ENCODE peak calls at places on chromosomes 6 and 20, in seven cellular contexts. J is mesenchymal stem cell, G is H1, E is IMR-90, S is mesendoderm, O is trophoblast cell, I is neuronal stem cell. Y is an unnamed sample.

GRCh38 chr6:111805511-111806181 is 67.6 kb downstream of the FYN start:
- DNase-seq in J (peak), G (no peak), E (peak), S (no peak), O (no peak), I (no peak), Y (no peak)

GRCh38 chr6:4489538-4489937 is 286.7 kb upstream of the CDYL start:
- DNase-seq in J (peak), G (no peak), E (no peak), S (no peak), O (peak), I (no peak), Y (no peak)

GRCh38 chr6:2625581-2625980 is 125.1 kb downstream of the MYLK4 start:
- DNase-seq in J (peak), G (no peak), E (peak), S (no peak), O (no peak), I (no peak), Y (no peak)

GRCh38 chr6:53805725-53806124 is 10.9 kb downstream of the LRRC1 start:
- DNase-seq in J (no peak), G (no peak), E (no peak), S (peak), O (no peak), I (no peak), Y (no peak)

GRCh38 chr6:170067257-170067656 is 223.6 kb downstream of the DLL1 start:
- DNase-seq in J (no peak), G (peak), E (no peak), S (no peak), O (peak), I (no peak), Y (no peak)

GRCh38 chr6:166221636-166222035 is 54.0 kb upstream of the TBXT start:
- DNase-seq in J (no peak), G (no peak), E (no peak), S (no peak), O (no peak), I (no peak), Y (no peak)

GRCh38 chr6:20712011-20712410 is 177.8 kb downstream of the CDKAL1 start:
- DNase-seq in J (peak), G (no peak), E (no peak), S (peak), O (no peak), I (no peak), Y (no peak)

GRCh38 chr6:83057705-83058321 is 7.8 kb downstream of the UBE3D start:
- DNase-seq in J (peak), G (peak), E (peak), S (peak), O (peak), I (no peak), Y (peak)

GRCh38 chr6:75437451-75438185 is 56.0 kb downstream of the FILIP1 start:
- DNase-seq in J (peak), G (no peak), E (peak), S (peak), O (peak), I (no peak), Y (no peak)

GRCh38 chr20:58835231-58835630 is 15.5 kb downstream of the GNAS-AS1 start:
- DNase-seq in J (no peak), G (no peak), E (no peak), S (no peak), O (no peak), I (no peak), Y (no peak)

GRCh38 chr20:10185741-10186558 is 32.7 kb upstream of the SNAP25 start:
- DNase-seq in J (no peak), G (no peak), E (no peak), S (no peak), O (no peak), I (no peak), Y (no peak)

GRCh38 chr6:144185133-144185836 is 35.0 kb downstream of the STX11 start:
- DNase-seq in J (no peak), G (no peak), E (no peak), S (no peak), O (peak), I (no peak), Y (no peak)

GRCh38 chr6:126102358-126102757 is 116.0 kb downstream of the TRMT11 start:
- DNase-seq in J (no peak), G (no peak), E (no peak), S (no peak), O (no peak), I (no peak), Y (no peak)

GRCh38 chr6:83378621-83379388 is 52.0 kb downstream of the ME1 start:
- DNase-seq in J (peak), G (no peak), E (peak), S (no peak), O (no peak), I (no peak), Y (no peak)

GRCh38 chr20:44134897-44135810 is 51.8 kb downstream of the JPH2 start:
- DNase-seq in J (no peak), G (no peak), E (no peak), S (no peak), O (no peak), I (no peak), Y (no peak)

GRCh38 chr6:136226027-136226673 is 24.0 kb downstream of the MTFR2 start:
- DNase-seq in J (peak), G (peak), E (peak), S (peak), O (peak), I (peak), Y (peak)

GRCh38 chr6:26272171-26272631 is 92.8 kb upstream of the BTN3A2 start:
- DNase-seq in J (no peak), G (peak), E (no peak), S (peak), O (peak), I (peak), Y (peak)

GRCh38 chr6:52155791-52156576 is 30.2 kb upstream of the IL17A start:
- DNase-seq in J (no peak), G (peak), E (no peak), S (peak), O (peak), I (no peak), Y (peak)

GRCh38 chr20:51182571-51182970 is 159.7 kb upstream of the KCNG1 start:
- DNase-seq in J (no peak), G (no peak), E (no peak), S (no peak), O (no peak), I (no peak), Y (no peak)

GRCh38 chr20:19649041-19649440 is 109.0 kb upstream of the RIN2 start:
- DNase-seq in J (no peak), G (no peak), E (no peak), S (no peak), O (no peak), I (no peak), Y (no peak)

GRCh38 chr6:38015341-38015740 is 195.8 kb downstream of the ZFAND3 start:
- DNase-seq in J (no peak), G (no peak), E (peak), S (no peak), O (no peak), I (no peak), Y (no peak)

GRCh38 chr6:144857086-144857485 is 572.0 kb downstream of the UTRN start:
- DNase-seq in J (no peak), G (no peak), E (no peak), S (no peak), O (no peak), I (no peak), Y (no peak)

GRCh38 chr6:40328376-40328987 is 258.7 kb downstream of the LRFN2 start:
- DNase-seq in J (no peak), G (peak), E (no peak), S (peak), O (peak), I (no peak), Y (peak)

GRCh38 chr6:105107207-105107606 is 72.6 kb downstream of the POPDC3 start:
- DNase-seq in J (no peak), G (no peak), E (no peak), S (no peak), O (no peak), I (no peak), Y (no peak)

GRCh38 chr6:42402184-42402583 is 49.5 kb downstream of the TRERF1 start:
- DNase-seq in J (peak), G (no peak), E (peak), S (no peak), O (peak), I (no peak), Y (no peak)

GRCh38 chr6:148657053-148657452 is 89.8 kb upstream of the UST start:
- DNase-seq in J (peak), G (no peak), E (peak), S (no peak), O (peak), I (no peak), Y (no peak)

GRCh38 chr6:68364276-68364785 is 270.8 kb upstream of the ADGRB3 start:
- DNase-seq in J (no peak), G (no peak), E (no peak), S (no peak), O (no peak), I (no peak), Y (no peak)

GRCh38 chr20:58638467-58639181 is 12.5 kb upstream of the STX16 start:
- DNase-seq in J (no peak), G (no peak), E (no peak), S (no peak), O (no peak), I (no peak), Y (no peak)

DNA sequence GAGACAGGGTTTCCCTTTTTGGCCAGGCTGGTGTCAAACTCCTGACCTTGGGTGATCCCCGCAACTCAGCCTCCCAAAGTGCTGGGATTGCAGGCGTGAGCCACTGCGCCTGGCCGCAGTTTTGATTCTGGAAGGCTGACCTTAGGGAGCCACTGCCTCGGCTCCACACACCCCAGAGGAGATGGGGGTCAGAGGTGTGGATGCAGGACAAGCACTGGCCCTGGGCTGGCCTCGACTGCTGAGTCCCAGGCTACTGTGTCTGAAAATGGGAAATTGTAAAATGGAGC is 1.5 kb downstream of the ZBP1 start:
- DNase-seq in J (no peak), G (peak), E (no peak), S (no peak), O (no peak), I (no peak), Y (no peak)
- H2BK5ac ChIP-seq in J (no peak), G (no peak), E (no peak), S (no peak), O (no peak), I (no peak), Y (no peak)

GRCh38 chr20:62696431-62696957 is 12.1 kb upstream of the NTSR1 start:
- DNase-seq in J (no peak), G (no peak), E (no peak), S (no peak), O (no peak), I (no peak), Y (no peak)
- H2BK120ac ChIP-seq in J (no peak), G (no peak), E (no peak), S (no peak), O (no peak), I (no peak), Y (no peak)

GRCh38 chr20:18465536-18466200 is 1.2 kb downstream of the DZANK1 start:
- DNase-seq in J (no peak), G (no peak), E (no peak), S (no peak), O (no peak), I (no peak), Y (no peak)
- H3K18ac ChIP-seq in J (no peak), G (no peak), E (no peak), S (no peak), O (no peak), I (no peak), Y (no peak)

GRCh38 chr6:85986681-85987080 is 344.0 kb upstream of the SYNCRIP start:
- DNase-seq in J (no peak), G (no peak), E (no peak), S (peak), O (no peak), I (no peak), Y (no peak)

GRCh38 chr6:85977661-85978060 is 335.0 kb upstream of the SYNCRIP start:
- DNase-seq in J (no peak), G (no peak), E (no peak), S (peak), O (no peak), I (no peak), Y (no peak)

DNA sequence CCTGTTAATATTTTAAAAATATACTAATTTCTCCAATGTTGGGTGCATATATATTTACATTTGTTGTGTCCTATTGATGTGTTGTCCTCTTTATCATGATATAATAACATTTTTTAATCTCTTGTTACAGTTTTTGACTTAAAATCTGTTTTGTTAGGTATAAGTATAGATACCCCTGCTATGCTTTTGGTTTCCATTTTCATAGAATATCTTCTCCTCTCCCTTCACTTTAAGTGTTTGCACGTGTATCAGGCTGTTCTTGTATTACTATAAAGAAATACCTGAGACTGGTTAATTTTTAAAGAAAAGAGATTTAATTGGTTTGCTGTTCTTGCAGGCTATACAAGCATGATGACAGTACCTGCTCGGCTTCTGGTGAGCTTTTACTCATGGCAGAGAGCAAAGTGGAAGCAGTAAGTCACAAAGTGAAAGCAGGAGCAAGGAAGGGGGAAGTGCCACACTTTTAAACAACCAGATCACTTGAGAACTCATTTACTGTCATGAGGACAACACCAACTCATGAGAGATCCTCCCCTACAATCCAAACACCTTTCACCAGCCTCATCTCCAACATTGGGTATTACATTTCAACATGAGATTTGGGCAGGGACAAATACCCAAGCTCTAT is 340.5 kb upstream of the SYNCRIP start:
- DNase-seq in J (no peak), G (no peak), E (no peak), S (no peak), O (no peak), I (no peak), Y (no peak)
- H2BK5ac ChIP-seq in J (no peak), G (no peak), E (no peak), S (no peak), O (no peak), I (no peak), Y (no peak)

GRCh38 chr6:149967591-149967990 is 3.8 kb downstream of the ULBP1 start:
- DNase-seq in J (no peak), G (no peak), E (no peak), S (no peak), O (no peak), I (no peak), Y (no peak)
- H2BK120ac ChIP-seq in J (no peak), G (no peak), E (no peak), S (no peak), O (no peak), I (no peak), Y (no peak)

DNA sequence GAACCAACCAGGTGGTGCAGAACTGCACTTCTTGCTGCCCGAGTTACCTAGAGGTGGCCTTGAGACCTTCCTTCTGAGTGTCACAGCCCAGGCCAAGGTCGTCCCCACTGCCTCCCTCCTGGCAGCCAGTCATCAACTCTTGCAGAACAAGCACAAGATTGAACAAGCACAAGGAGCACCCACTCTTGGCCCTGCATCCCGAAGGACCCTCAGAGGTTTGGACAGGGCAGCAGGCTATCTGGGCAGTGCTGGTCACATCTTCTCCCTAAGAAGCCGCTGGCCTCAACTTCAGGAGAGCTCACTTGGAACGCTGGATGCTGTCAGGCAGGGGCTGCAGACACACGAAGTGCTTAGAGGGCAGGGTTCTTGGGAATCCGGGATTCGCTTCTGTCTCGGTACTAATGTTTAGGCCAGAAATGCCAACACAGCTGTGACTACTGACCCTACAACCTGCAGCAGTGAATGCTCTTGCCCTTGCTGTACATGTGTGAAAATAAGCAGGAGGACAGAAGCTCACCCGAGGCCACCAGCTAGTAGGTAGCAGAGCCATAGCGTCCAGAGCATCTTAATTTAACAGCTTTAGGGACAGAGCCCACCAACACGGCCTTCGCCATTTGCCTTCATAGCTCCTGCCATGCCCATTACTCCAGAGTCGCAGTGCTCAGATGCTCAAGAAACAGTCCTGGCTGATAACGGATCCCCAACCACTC is 4.0 kb upstream of the ACSS1 start:
- DNase-seq in J (no peak), G (no peak), E (no peak), S (no peak), O (no peak), I (no peak), Y (no peak)
- H3K18ac ChIP-seq in J (no peak), G (no peak), E (no peak), S (no peak), O (no peak), I (no peak), Y (no peak)

GRCh38 chr6:36604090-36605060 is 10.2 kb downstream of the SRSF3 start:
- DNase-seq in J (no peak), G (no peak), E (no peak), S (no peak), O (no peak), I (no peak), Y (no peak)

GRCh38 chr6:36605102-36605501 is 10.9 kb downstream of the SRSF3 start:
- DNase-seq in J (no peak), G (no peak), E (no peak), S (no peak), O (no peak), I (no peak), Y (no peak)

GRCh38 chr6:36603222-36604089 is 9.3 kb downstream of the SRSF3 start:
- DNase-seq in J (no peak), G (no peak), E (no peak), S (no peak), O (no peak), I (no peak), Y (no peak)

GRCh38 chr6:36607782-36608386 is 13.7 kb downstream of the SRSF3 start:
- DNase-seq in J (no peak), G (no peak), E (no peak), S (no peak), O (peak), I (no peak), Y (no peak)

DNA sequence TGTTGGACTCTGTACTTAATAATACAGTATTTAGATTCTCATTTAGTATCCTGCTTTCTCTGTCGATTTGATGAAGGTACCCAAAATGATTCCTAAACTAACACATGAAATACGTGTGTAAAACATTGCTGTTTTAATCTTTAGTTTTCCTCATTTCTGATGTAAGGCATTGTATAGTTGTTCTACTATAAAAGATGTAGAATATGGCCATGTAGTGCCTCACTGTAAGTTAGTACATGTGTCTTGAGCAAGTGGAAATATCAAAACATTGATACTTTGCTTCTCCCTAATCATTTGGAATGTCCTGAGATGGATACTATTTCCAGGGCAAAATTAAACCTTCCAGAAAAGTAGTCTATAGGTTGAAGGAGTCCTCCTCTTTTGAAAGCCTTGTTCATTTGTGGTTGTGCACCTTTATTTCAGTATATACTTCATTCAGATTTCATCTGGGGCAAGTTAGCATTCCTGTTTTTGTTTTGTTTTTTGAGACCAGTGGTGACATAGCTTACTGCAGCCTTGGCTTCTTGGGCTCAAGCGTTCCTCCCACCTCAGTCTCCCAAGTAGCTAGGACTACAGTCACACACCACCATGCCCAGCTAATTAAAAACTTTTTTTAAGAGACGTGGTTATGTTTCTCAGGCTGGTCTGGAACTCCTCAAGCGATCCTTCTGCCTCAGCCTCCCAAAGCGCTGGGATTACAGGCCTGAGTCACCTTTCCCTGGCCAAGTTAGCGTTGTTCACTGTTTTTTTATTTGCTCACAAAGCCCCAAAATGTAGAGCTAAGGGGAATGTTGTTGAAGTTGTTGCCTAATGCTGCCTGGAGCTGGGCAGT is 11.6 kb downstream of the SRSF3 start:
- DNase-seq in J (peak), G (no peak), E (no peak), S (no peak), O (no peak), I (no peak), Y (no peak)
- H2BK5ac ChIP-seq in J (no peak), G (no peak), E (no peak), S (no peak), O (no peak), I (no peak), Y (no peak)

DNA sequence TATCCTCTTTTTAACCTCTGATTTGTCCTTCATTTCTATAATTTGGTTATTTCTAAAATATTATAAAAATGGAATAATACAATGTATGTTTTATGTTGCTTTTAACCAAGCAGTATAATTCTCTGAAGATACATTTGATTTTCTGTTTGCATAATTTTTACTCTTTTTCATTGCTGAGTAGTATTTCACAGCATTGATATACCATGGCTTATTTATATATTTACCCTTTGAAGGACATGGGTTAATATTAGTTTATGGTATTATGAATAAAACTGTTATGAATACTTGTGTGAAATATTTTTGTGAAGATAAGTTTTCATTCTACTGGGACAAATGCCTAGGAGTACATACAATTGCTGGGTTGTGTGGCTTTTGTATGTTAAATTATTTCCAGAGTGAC is 748.6 kb downstream of the TENT5A start:
- DNase-seq in J (no peak), G (no peak), E (no peak), S (no peak), O (no peak), I (no peak), Y (no peak)
- H2BK120ac ChIP-seq in J (no peak), G (no peak), E (no peak), S (no peak), O (no peak), I (no peak), Y (no peak)

Y was measured in H9.